ENCODE peak calls at places on chromosomes 4 and X, in ten cellular contexts. One of them, this sample, is unnamed.

GRCh38 chr4:26807330-26807729 is 53.3 kb upstream of the STIM2 start:
- DNase-seq in GM23248: no peak
- DNase-seq in PC-3: no peak
- DNase-seq in mammary epithelial cell: no peak
- DNase-seq in SJSA1: no peak
- DNase-seq in astrocyte: no peak
- DNase-seq in CD4-positive, alpha-beta T cell: no peak
- DNase-seq in suprapubic skin: no peak
- DNase-seq in A673: peak; percentile 86
- DNase-seq in brain microvascular endothelial cell: no peak
- DNase-seq in this sample: no peak

GRCh38 chr4:40923326-40924095 is 173.8 kb downstream of the NSUN7 start:
- DNase-seq in PC-3: no peak
- DNase-seq in SJSA1: no peak
- DNase-seq in suprapubic skin: no peak
- DNase-seq in astrocyte: no peak
- DNase-seq in GM23248: no peak
- DNase-seq in brain microvascular endothelial cell: no peak
- DNase-seq in A673: peak; percentile 14
- DNase-seq in CD4-positive, alpha-beta T cell: no peak
- DNase-seq in mammary epithelial cell: no peak
- DNase-seq in this sample: no peak

GRCh38 chrX:48516987-48517386 is 4.6 kb upstream of the EBP start:
- DNase-seq in astrocyte: no peak
- DNase-seq in GM23248: no peak
- DNase-seq in PC-3: no peak
- DNase-seq in A673: no peak
- DNase-seq in SJSA1: no peak
- DNase-seq in suprapubic skin: no peak
- DNase-seq in brain microvascular endothelial cell: no peak
- DNase-seq in CD4-positive, alpha-beta T cell: no peak
- DNase-seq in mammary epithelial cell: no peak
- DNase-seq in this sample: no peak

GRCh38 chrX:23341452-23341851 is 6.8 kb downstream of the PTCHD1 start:
- DNase-seq in PC-3: peak; percentile 35
- DNase-seq in astrocyte: peak; percentile 14
- DNase-seq in GM23248: no peak
- DNase-seq in brain microvascular endothelial cell: no peak
- DNase-seq in suprapubic skin: no peak
- DNase-seq in CD4-positive, alpha-beta T cell: no peak
- DNase-seq in SJSA1: no peak
- DNase-seq in mammary epithelial cell: no peak
- DNase-seq in A673: no peak
- DNase-seq in this sample: no peak

GRCh38 chrX:110208092-110208491 is 109.8 kb downstream of the AMMECR1 start:
- DNase-seq in GM23248: no peak
- DNase-seq in suprapubic skin: no peak
- DNase-seq in brain microvascular endothelial cell: no peak
- DNase-seq in astrocyte: no peak
- DNase-seq in A673: no peak
- DNase-seq in mammary epithelial cell: peak; percentile 48
- DNase-seq in SJSA1: no peak
- DNase-seq in CD4-positive, alpha-beta T cell: no peak
- DNase-seq in PC-3: peak; percentile 24
- DNase-seq in this sample: no peak

GRCh38 chrX:40307871-40308270 is 210.1 kb upstream of the BCOR start:
- DNase-seq in GM23248: no peak
- DNase-seq in astrocyte: no peak
- DNase-seq in mammary epithelial cell: no peak
- DNase-seq in A673: no peak
- DNase-seq in brain microvascular endothelial cell: no peak
- DNase-seq in suprapubic skin: no peak
- DNase-seq in SJSA1: no peak
- DNase-seq in PC-3: no peak
- DNase-seq in CD4-positive, alpha-beta T cell: no peak
- DNase-seq in this sample: no peak

GRCh38 chrX:23854122-23854521 is 53.6 kb downstream of the APOO start:
- DNase-seq in PC-3: no peak
- DNase-seq in suprapubic skin: no peak
- DNase-seq in CD4-positive, alpha-beta T cell: no peak
- DNase-seq in mammary epithelial cell: no peak
- DNase-seq in A673: no peak
- DNase-seq in astrocyte: peak; percentile 32
- DNase-seq in SJSA1: no peak
- DNase-seq in brain microvascular endothelial cell: no peak
- DNase-seq in GM23248: no peak
- DNase-seq in this sample: no peak

GRCh38 chr4:124499266-124499665 is 213.3 kb downstream of the ANKRD50 start:
- DNase-seq in brain microvascular endothelial cell: no peak
- DNase-seq in astrocyte: no peak
- DNase-seq in SJSA1: no peak
- DNase-seq in suprapubic skin: no peak
- DNase-seq in CD4-positive, alpha-beta T cell: no peak
- DNase-seq in GM23248: no peak
- DNase-seq in A673: peak; percentile 9
- DNase-seq in PC-3: no peak
- DNase-seq in mammary epithelial cell: no peak
- DNase-seq in this sample: no peak

GRCh38 chrX:150864127-150864526 is 34.3 kb downstream of the CD99L2 start:
- DNase-seq in suprapubic skin: no peak
- DNase-seq in mammary epithelial cell: no peak
- DNase-seq in A673: no peak
- DNase-seq in CD4-positive, alpha-beta T cell: no peak
- DNase-seq in SJSA1: no peak
- DNase-seq in PC-3: no peak
- DNase-seq in astrocyte: no peak
- DNase-seq in GM23248: no peak
- DNase-seq in brain microvascular endothelial cell: no peak
- DNase-seq in this sample: no peak

GRCh38 chr4:161273607-161274006 is 890.2 kb downstream of the FSTL5 start:
- DNase-seq in SJSA1: no peak
- DNase-seq in CD4-positive, alpha-beta T cell: no peak
- DNase-seq in brain microvascular endothelial cell: no peak
- DNase-seq in PC-3: no peak
- DNase-seq in mammary epithelial cell: no peak
- DNase-seq in astrocyte: no peak
- DNase-seq in GM23248: no peak
- DNase-seq in A673: no peak
- DNase-seq in suprapubic skin: no peak
- DNase-seq in this sample: no peak

GRCh38 chr4:176744091-176744490 is 48.6 kb downstream of the VEGFC start:
- DNase-seq in astrocyte: no peak
- DNase-seq in A673: no peak
- DNase-seq in PC-3: no peak
- DNase-seq in suprapubic skin: no peak
- DNase-seq in brain microvascular endothelial cell: no peak
- DNase-seq in GM23248: no peak
- DNase-seq in CD4-positive, alpha-beta T cell: no peak
- DNase-seq in SJSA1: no peak
- DNase-seq in mammary epithelial cell: no peak
- DNase-seq in this sample: no peak

GRCh38 chrX:63560601-63561218 is 209.6 kb upstream of the SPIN4 start:
- DNase-seq in mammary epithelial cell: peak; percentile 60
- DNase-seq in astrocyte: peak; percentile 69
- DNase-seq in A673: peak; percentile 61
- DNase-seq in PC-3: peak; percentile 69
- DNase-seq in CD4-positive, alpha-beta T cell: peak; percentile 49
- DNase-seq in brain microvascular endothelial cell: peak; percentile 69
- DNase-seq in GM23248: peak; percentile 81
- DNase-seq in SJSA1: peak; percentile 55
- DNase-seq in suprapubic skin: peak; percentile 64
- DNase-seq in this sample: peak; percentile 65

GRCh38 chr4:183905593-183906485 is 732 bp downstream of the STOX2 start:
- DNase-seq in brain microvascular endothelial cell: peak; percentile 11
- DNase-seq in SJSA1: peak; percentile 4
- DNase-seq in PC-3: peak; percentile 12
- DNase-seq in mammary epithelial cell: peak; percentile 43
- DNase-seq in A673: peak; percentile 41
- DNase-seq in astrocyte: peak; percentile 21
- DNase-seq in GM23248: peak; percentile 32
- DNase-seq in suprapubic skin: no peak
- DNase-seq in CD4-positive, alpha-beta T cell: no peak
- DNase-seq in this sample: peak; percentile 24
- H3K27me3 ChIP-seq in brain microvascular endothelial cell: peaks cover 20% of the 10 kb centered on the region
- H3K27me3 ChIP-seq in SJSA1: peaks cover 55% of the 10 kb centered on the region
- H3K27me3 ChIP-seq in PC-3: peaks cover 23% of the 10 kb centered on the region
- H3K27me3 ChIP-seq in mammary epithelial cell: peaks cover 21% of the 10 kb centered on the region
- H3K27me3 ChIP-seq in A673: peaks cover 48% of the 10 kb centered on the region
- H3K27me3 ChIP-seq in astrocyte: peaks cover 31% of the 10 kb centered on the region
- H3K27me3 ChIP-seq in GM23248: peaks cover 39% of the 10 kb centered on the region
- H3K27me3 ChIP-seq in suprapubic skin: peaks cover 4% of the 10 kb centered on the region
- H3K27me3 ChIP-seq in CD4-positive, alpha-beta T cell: peaks cover 55% of the 10 kb centered on the region
- H3K27me3 ChIP-seq in this sample: no peaks in the 10 kb centered on the region

DNA sequence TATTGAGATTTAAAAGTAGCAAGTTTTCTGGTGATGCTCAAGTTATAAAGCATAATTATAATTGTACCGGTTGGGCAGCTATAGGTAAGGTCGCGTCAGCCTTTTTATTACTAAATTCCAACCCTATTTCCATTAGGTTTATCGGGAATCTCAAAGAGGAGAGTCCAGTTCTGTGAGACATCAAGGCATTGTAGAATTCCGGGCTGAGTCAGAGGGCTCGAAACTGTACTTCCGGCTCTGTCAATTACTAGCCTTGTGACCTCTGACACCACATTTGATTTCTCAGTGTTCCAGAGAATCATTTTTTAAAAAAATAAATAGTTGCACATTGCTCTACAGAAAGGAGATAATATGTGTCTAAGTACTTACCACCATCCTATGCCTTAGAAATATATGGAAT is 4.3 kb downstream of the IL1RAPL1 start:
- DNase-seq in CD4-positive, alpha-beta T cell: no peak
- DNase-seq in A673: no peak
- DNase-seq in GM23248: no peak
- DNase-seq in SJSA1: no peak
- DNase-seq in PC-3: peak; percentile 41
- DNase-seq in brain microvascular endothelial cell: no peak
- DNase-seq in astrocyte: no peak
- DNase-seq in suprapubic skin: no peak
- DNase-seq in mammary epithelial cell: no peak
- DNase-seq in this sample: no peak
- H3K27me3 ChIP-seq in CD4-positive, alpha-beta T cell: no peaks in the 10 kb centered on the region
- H3K27me3 ChIP-seq in A673: peaks cover 57% of the 10 kb centered on the region
- H3K27me3 ChIP-seq in GM23248: no peaks in the 10 kb centered on the region
- H3K27me3 ChIP-seq in SJSA1: no peaks in the 10 kb centered on the region
- H3K27me3 ChIP-seq in PC-3: no peaks in the 10 kb centered on the region
- H3K27me3 ChIP-seq in brain microvascular endothelial cell: no peaks in the 10 kb centered on the region
- H3K27me3 ChIP-seq in astrocyte: no peaks in the 10 kb centered on the region
- H3K27me3 ChIP-seq in suprapubic skin: no peaks in the 10 kb centered on the region
- H3K27me3 ChIP-seq in mammary epithelial cell: peaks cover 10% of the 10 kb centered on the region
- H3K27me3 ChIP-seq in this sample: no peaks in the 10 kb centered on the region

GRCh38 chrX:38841766-38842165 is 40.5 kb downstream of the MID1IP1 start:
- DNase-seq in brain microvascular endothelial cell: no peak
- DNase-seq in A673: no peak
- DNase-seq in astrocyte: no peak
- DNase-seq in SJSA1: no peak
- DNase-seq in suprapubic skin: no peak
- DNase-seq in PC-3: no peak
- DNase-seq in mammary epithelial cell: no peak
- DNase-seq in CD4-positive, alpha-beta T cell: no peak
- DNase-seq in GM23248: no peak
- DNase-seq in this sample: no peak

GRCh38 chrX:38839269-38839668 is 38.0 kb downstream of the MID1IP1 start:
- DNase-seq in mammary epithelial cell: no peak
- DNase-seq in suprapubic skin: no peak
- DNase-seq in brain microvascular endothelial cell: no peak
- DNase-seq in PC-3: no peak
- DNase-seq in A673: no peak
- DNase-seq in SJSA1: no peak
- DNase-seq in GM23248: no peak
- DNase-seq in astrocyte: no peak
- DNase-seq in CD4-positive, alpha-beta T cell: no peak
- DNase-seq in this sample: no peak

GRCh38 chrX:38837389-38837788 is 36.1 kb downstream of the MID1IP1 start:
- DNase-seq in mammary epithelial cell: no peak
- DNase-seq in SJSA1: no peak
- DNase-seq in CD4-positive, alpha-beta T cell: no peak
- DNase-seq in suprapubic skin: no peak
- DNase-seq in PC-3: peak; percentile 23
- DNase-seq in astrocyte: no peak
- DNase-seq in GM23248: no peak
- DNase-seq in brain microvascular endothelial cell: no peak
- DNase-seq in A673: no peak
- DNase-seq in this sample: no peak

GRCh38 chrX:38845426-38845825 is 44.2 kb downstream of the MID1IP1 start:
- DNase-seq in PC-3: no peak
- DNase-seq in A673: no peak
- DNase-seq in GM23248: no peak
- DNase-seq in mammary epithelial cell: no peak
- DNase-seq in SJSA1: no peak
- DNase-seq in astrocyte: no peak
- DNase-seq in suprapubic skin: no peak
- DNase-seq in CD4-positive, alpha-beta T cell: no peak
- DNase-seq in brain microvascular endothelial cell: no peak
- DNase-seq in this sample: no peak

GRCh38 chrX:38839944-38840343 is 38.7 kb downstream of the MID1IP1 start:
- DNase-seq in suprapubic skin: no peak
- DNase-seq in astrocyte: no peak
- DNase-seq in mammary epithelial cell: no peak
- DNase-seq in PC-3: no peak
- DNase-seq in GM23248: no peak
- DNase-seq in A673: no peak
- DNase-seq in SJSA1: no peak
- DNase-seq in brain microvascular endothelial cell: no peak
- DNase-seq in CD4-positive, alpha-beta T cell: no peak
- DNase-seq in this sample: no peak
- H3K27me3 ChIP-seq in suprapubic skin: no peaks in the 10 kb centered on the region
- H3K27me3 ChIP-seq in astrocyte: no peaks in the 10 kb centered on the region
- H3K27me3 ChIP-seq in mammary epithelial cell: no peaks in the 10 kb centered on the region
- H3K27me3 ChIP-seq in PC-3: no peaks in the 10 kb centered on the region
- H3K27me3 ChIP-seq in GM23248: no peaks in the 10 kb centered on the region
- H3K27me3 ChIP-seq in A673: no peaks in the 10 kb centered on the region
- H3K27me3 ChIP-seq in SJSA1: no peaks in the 10 kb centered on the region
- H3K27me3 ChIP-seq in brain microvascular endothelial cell: no peaks in the 10 kb centered on the region
- H3K27me3 ChIP-seq in CD4-positive, alpha-beta T cell: no peaks in the 10 kb centered on the region
- H3K27me3 ChIP-seq in this sample: no peaks in the 10 kb centered on the region

DNA sequence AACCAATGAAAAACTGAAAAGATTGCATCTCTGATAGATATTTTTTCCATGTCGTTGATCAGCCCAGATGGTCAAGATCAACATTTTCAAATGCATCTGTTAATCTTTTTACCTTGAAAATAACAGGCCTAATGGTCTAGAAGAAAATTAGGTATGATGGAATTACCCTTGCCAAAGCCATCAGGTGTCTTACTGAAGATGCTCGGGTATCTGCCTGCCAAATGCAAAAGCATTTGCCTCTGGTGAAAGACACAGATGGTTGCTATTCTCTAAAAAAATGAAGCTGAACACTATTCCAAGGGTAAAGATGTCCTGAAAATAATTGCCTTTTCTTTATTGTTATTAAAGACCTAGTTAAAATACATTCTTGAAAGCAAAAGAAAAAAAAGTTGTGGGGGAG is 126.0 kb downstream of the FNIP2 start:
- DNase-seq in suprapubic skin: no peak
- DNase-seq in A673: no peak
- DNase-seq in PC-3: no peak
- DNase-seq in GM23248: no peak
- DNase-seq in SJSA1: no peak
- DNase-seq in mammary epithelial cell: no peak
- DNase-seq in CD4-positive, alpha-beta T cell: no peak
- DNase-seq in astrocyte: no peak
- DNase-seq in brain microvascular endothelial cell: no peak
- DNase-seq in this sample: no peak
- H3K27me3 ChIP-seq in suprapubic skin: no peaks in the 10 kb centered on the region
- H3K27me3 ChIP-seq in A673: no peaks in the 10 kb centered on the region
- H3K27me3 ChIP-seq in PC-3: no peaks in the 10 kb centered on the region
- H3K27me3 ChIP-seq in GM23248: no peaks in the 10 kb centered on the region
- H3K27me3 ChIP-seq in SJSA1: no peaks in the 10 kb centered on the region
- H3K27me3 ChIP-seq in mammary epithelial cell: no peaks in the 10 kb centered on the region
- H3K27me3 ChIP-seq in CD4-positive, alpha-beta T cell: no peaks in the 10 kb centered on the region
- H3K27me3 ChIP-seq in astrocyte: no peaks in the 10 kb centered on the region
- H3K27me3 ChIP-seq in brain microvascular endothelial cell: no peaks in the 10 kb centered on the region
- H3K27me3 ChIP-seq in this sample: no peaks in the 10 kb centered on the region

GRCh38 chrX:115525486-115525885 is 35.5 kb upstream of the PLS3 start:
- DNase-seq in A673: no peak
- DNase-seq in brain microvascular endothelial cell: no peak
- DNase-seq in SJSA1: no peak
- DNase-seq in PC-3: no peak
- DNase-seq in mammary epithelial cell: peak; percentile 14
- DNase-seq in suprapubic skin: no peak
- DNase-seq in CD4-positive, alpha-beta T cell: no peak
- DNase-seq in astrocyte: no peak
- DNase-seq in GM23248: no peak
- DNase-seq in this sample: no peak
- H3K27me3 ChIP-seq in A673: peaks cover 15% of the 10 kb centered on the region
- H3K27me3 ChIP-seq in brain microvascular endothelial cell: no peaks in the 10 kb centered on the region
- H3K27me3 ChIP-seq in SJSA1: no peaks in the 10 kb centered on the region
- H3K27me3 ChIP-seq in PC-3: no peaks in the 10 kb centered on the region
- H3K27me3 ChIP-seq in mammary epithelial cell: no peaks in the 10 kb centered on the region
- H3K27me3 ChIP-seq in suprapubic skin: no peaks in the 10 kb centered on the region
- H3K27me3 ChIP-seq in CD4-positive, alpha-beta T cell: no peaks in the 10 kb centered on the region
- H3K27me3 ChIP-seq in astrocyte: no peaks in the 10 kb centered on the region
- H3K27me3 ChIP-seq in GM23248: no peaks in the 10 kb centered on the region
- H3K27me3 ChIP-seq in this sample: no peaks in the 10 kb centered on the region